ENCODE peak calls at places on chromosomes 6 and 20, in six cellular contexts. One of them, this sample, is unnamed.

GRCh38 chr20:50911030-50911429 is 20.2 kb downstream of the ADNP start:
- DNase-seq in upper lobe of left lung: no peak
- DNase-seq in spleen: no peak
- DNase-seq in GM12878: no peak
- DNase-seq in HCT116: no peak
- DNase-seq in K562: no peak
- DNase-seq in this sample: no peak

GRCh38 chr6:159842035-159842434 is 42.0 kb downstream of the PNLDC1 start:
- DNase-seq in spleen: no peak
- DNase-seq in HCT116: peak
- DNase-seq in upper lobe of left lung: no peak
- DNase-seq in K562: peak
- DNase-seq in GM12878: no peak
- DNase-seq in this sample: no peak

GRCh38 chr6:169457762-169458161 is 204.1 kb upstream of the THBS2 start:
- DNase-seq in K562: no peak
- DNase-seq in upper lobe of left lung: no peak
- DNase-seq in HCT116: no peak
- DNase-seq in spleen: no peak
- DNase-seq in GM12878: no peak
- DNase-seq in this sample: no peak

GRCh38 chr6:142764306-142764705 is 180.7 kb downstream of the HIVEP2 start:
- DNase-seq in GM12878: no peak
- DNase-seq in K562: no peak
- DNase-seq in upper lobe of left lung: no peak
- DNase-seq in spleen: no peak
- DNase-seq in HCT116: no peak
- DNase-seq in this sample: no peak

GRCh38 chr6:137728386-137729349 is 138.4 kb upstream of the TNFAIP3 start:
- DNase-seq in upper lobe of left lung: peak
- DNase-seq in GM12878: no peak
- DNase-seq in spleen: no peak
- DNase-seq in HCT116: no peak
- DNase-seq in K562: no peak
- DNase-seq in this sample: no peak

GRCh38 chr6:142377112-142377848 is 75.5 kb downstream of the ADGRG6 start:
- DNase-seq in spleen: no peak
- DNase-seq in K562: no peak
- DNase-seq in HCT116: peak
- DNase-seq in upper lobe of left lung: no peak
- DNase-seq in GM12878: no peak
- DNase-seq in this sample: no peak

GRCh38 chr6:20402181-20403079 is 751 bp downstream of the E2F3 start:
- DNase-seq in K562: peak
- DNase-seq in HCT116: peak
- DNase-seq in upper lobe of left lung: peak
- DNase-seq in GM12878: no peak
- DNase-seq in spleen: peak
- DNase-seq in this sample: no peak

GRCh38 chr20:51797357-51798025 is 4.8 kb downstream of the SALL4 start:
- DNase-seq in K562: no peak
- DNase-seq in GM12878: no peak
- DNase-seq in spleen: no peak
- DNase-seq in upper lobe of left lung: no peak
- DNase-seq in HCT116: no peak
- DNase-seq in this sample: no peak

GRCh38 chr20:1945660-1946059 is 48.2 kb downstream of the PDYN start:
- DNase-seq in K562: no peak
- DNase-seq in spleen: no peak
- DNase-seq in GM12878: no peak
- DNase-seq in HCT116: no peak
- DNase-seq in upper lobe of left lung: no peak
- DNase-seq in this sample: no peak

GRCh38 chr6:39347906-39348585 is 25.5 kb upstream of the KCNK16 start:
- DNase-seq in HCT116: peak
- DNase-seq in K562: peak
- DNase-seq in spleen: peak
- DNase-seq in GM12878: no peak
- DNase-seq in upper lobe of left lung: peak
- DNase-seq in this sample: peak

GRCh38 chr6:169789944-169790927 is 38.8 kb downstream of the ERMARD start:
- DNase-seq in GM12878: no peak
- DNase-seq in K562: peak
- DNase-seq in HCT116: peak
- DNase-seq in upper lobe of left lung: peak
- DNase-seq in spleen: peak
- DNase-seq in this sample: peak

GRCh38 chr6:38508894-38509293 is 130.8 kb downstream of the BTBD9 start:
- DNase-seq in K562: no peak
- DNase-seq in spleen: no peak
- DNase-seq in GM12878: no peak
- DNase-seq in HCT116: no peak
- DNase-seq in upper lobe of left lung: no peak
- DNase-seq in this sample: no peak

GRCh38 chr20:22430746-22431168 is 153.6 kb downstream of the FOXA2 start:
- DNase-seq in upper lobe of left lung: no peak
- DNase-seq in K562: no peak
- DNase-seq in GM12878: no peak
- DNase-seq in HCT116: no peak
- DNase-seq in spleen: no peak
- DNase-seq in this sample: no peak

GRCh38 chr20:32681175-32682084 is 7.7 kb upstream of the C20orf203 start:
- DNase-seq in HCT116: no peak
- DNase-seq in upper lobe of left lung: no peak
- DNase-seq in spleen: no peak
- DNase-seq in GM12878: no peak
- DNase-seq in K562: peak
- DNase-seq in this sample: no peak

GRCh38 chr6:138824482-138825134 is 28.7 kb downstream of the ECT2L start:
- DNase-seq in upper lobe of left lung: no peak
- DNase-seq in HCT116: no peak
- DNase-seq in spleen: no peak
- DNase-seq in K562: no peak
- DNase-seq in GM12878: no peak
- DNase-seq in this sample: no peak

GRCh38 chr20:15768370-15768741 is 804.9 kb downstream of the KIF16B start:
- DNase-seq in spleen: no peak
- DNase-seq in K562: no peak
- DNase-seq in upper lobe of left lung: no peak
- DNase-seq in GM12878: no peak
- DNase-seq in HCT116: no peak
- DNase-seq in this sample: no peak

GRCh38 chr6:75268988-75269354 is 15.6 kb downstream of the TMEM30A start:
- DNase-seq in upper lobe of left lung: no peak
- DNase-seq in spleen: no peak
- DNase-seq in GM12878: no peak
- DNase-seq in HCT116: no peak
- DNase-seq in K562: no peak
- DNase-seq in this sample: no peak

GRCh38 chr20:60057866-60058807 is 99.9 kb downstream of the CDH26 start:
- DNase-seq in HCT116: no peak
- DNase-seq in upper lobe of left lung: peak
- DNase-seq in GM12878: no peak
- DNase-seq in K562: no peak
- DNase-seq in spleen: peak
- DNase-seq in this sample: no peak

GRCh38 chr6:14883921-14884320 is 361.9 kb upstream of the JARID2 start:
- DNase-seq in upper lobe of left lung: no peak
- DNase-seq in HCT116: no peak
- DNase-seq in spleen: no peak
- DNase-seq in K562: no peak
- DNase-seq in GM12878: no peak
- DNase-seq in this sample: no peak

DNA sequence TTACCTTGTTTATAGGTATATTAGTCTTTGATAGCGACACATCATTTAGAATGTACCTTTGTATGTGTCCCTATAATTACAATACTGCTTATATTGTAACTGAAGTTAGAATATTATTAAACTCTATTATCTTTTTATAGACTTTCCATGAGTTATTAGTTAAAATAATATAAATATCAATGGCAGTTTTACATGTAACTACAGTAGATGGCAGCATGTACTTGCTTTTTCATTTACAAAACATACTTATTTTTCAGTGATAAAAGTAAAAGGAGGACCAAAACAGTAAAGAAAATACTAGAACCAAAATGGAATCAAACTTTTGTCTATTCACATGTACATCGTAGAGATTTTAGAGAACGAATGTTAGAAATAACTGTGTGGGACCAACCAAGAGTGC is 364.3 kb downstream of the RIMS1 start:
- DNase-seq in spleen: no peak
- DNase-seq in upper lobe of left lung: no peak
- DNase-seq in HCT116: no peak
- DNase-seq in GM12878: no peak
- DNase-seq in K562: no peak
- DNase-seq in this sample: no peak
- TF ChIP-seq POLR2AphosphoS5 in spleen: no peak
- TF ChIP-seq POLR2AphosphoS5 in upper lobe of left lung: no peak
- TF ChIP-seq POLR2AphosphoS5 in HCT116: no peak
- TF ChIP-seq POLR2AphosphoS5 in GM12878: no peak
- TF ChIP-seq POLR2AphosphoS5 in K562: no peak
- TF ChIP-seq POLR2AphosphoS5 in this sample: no peak

DNA sequence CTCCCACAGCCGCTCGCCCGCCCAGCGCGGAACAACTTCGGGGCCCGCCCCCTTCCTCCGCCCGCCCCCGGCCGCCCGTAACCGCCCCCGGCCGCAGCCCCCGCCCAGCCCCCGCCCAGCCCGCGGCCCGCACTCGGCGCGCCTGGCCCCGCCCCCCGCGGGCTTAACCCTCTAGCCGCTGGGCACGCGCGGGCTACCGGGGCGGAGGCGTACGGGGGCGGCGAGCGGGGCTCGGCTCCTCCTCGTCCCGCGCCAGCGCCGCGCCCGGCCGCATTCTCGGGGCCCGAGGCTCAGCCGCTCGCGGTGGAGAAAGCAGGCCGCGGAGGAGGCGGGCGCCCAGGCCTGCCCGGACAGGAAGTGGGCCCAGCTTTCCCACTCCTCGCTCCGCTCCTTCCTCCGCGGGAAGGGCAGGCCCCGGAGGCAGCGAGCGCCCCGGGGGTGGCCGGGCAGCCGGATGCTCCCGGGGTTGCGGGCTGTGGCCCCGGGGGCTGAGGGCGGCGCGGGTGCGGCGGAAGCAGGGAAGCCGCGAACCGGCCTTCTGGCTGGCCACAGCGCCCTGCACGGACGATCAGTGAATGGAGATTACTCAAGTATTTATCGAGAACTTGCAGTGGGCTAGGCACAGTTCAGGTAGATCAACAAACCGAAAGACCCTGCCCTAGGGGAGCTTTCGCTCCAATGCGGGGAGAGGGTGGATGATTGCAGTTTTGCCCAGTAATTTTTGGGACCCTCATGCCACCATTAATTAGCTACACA is at the start of gene TRAM2:
- DNase-seq in upper lobe of left lung: peak
- DNase-seq in GM12878: no peak
- DNase-seq in HCT116: peak
- DNase-seq in K562: peak
- DNase-seq in spleen: peak
- DNase-seq in this sample: peak
- TF ChIP-seq POLR2A in upper lobe of left lung: no peak
- TF ChIP-seq POLR2A in GM12878: peak
- TF ChIP-seq POLR2A in HCT116: peak
- TF ChIP-seq POLR2A in K562: peak
- TF ChIP-seq POLR2A in spleen: peak
- TF ChIP-seq POLR2A in this sample: no peak

GRCh38 chr6:167237438-167237837 is 53.7 kb upstream of the UNC93A start:
- DNase-seq in HCT116: no peak
- DNase-seq in GM12878: no peak
- DNase-seq in K562: no peak
- DNase-seq in upper lobe of left lung: no peak
- DNase-seq in spleen: no peak
- DNase-seq in this sample: no peak

GRCh38 chr6:167236239-167236571 is 54.9 kb upstream of the UNC93A start:
- DNase-seq in upper lobe of left lung: no peak
- DNase-seq in HCT116: no peak
- DNase-seq in GM12878: no peak
- DNase-seq in spleen: no peak
- DNase-seq in K562: no peak
- DNase-seq in this sample: no peak

GRCh38 chr6:167233490-167233889 is 57.6 kb upstream of the UNC93A start:
- DNase-seq in K562: no peak
- DNase-seq in spleen: no peak
- DNase-seq in HCT116: no peak
- DNase-seq in upper lobe of left lung: no peak
- DNase-seq in GM12878: no peak
- DNase-seq in this sample: no peak

GRCh38 chr6:167235421-167236238 is 55.5 kb upstream of the UNC93A start:
- DNase-seq in K562: no peak
- DNase-seq in spleen: no peak
- DNase-seq in GM12878: no peak
- DNase-seq in HCT116: no peak
- DNase-seq in upper lobe of left lung: no peak
- DNase-seq in this sample: no peak

GRCh38 chr6:167235005-167235404 is 56.1 kb upstream of the UNC93A start:
- DNase-seq in HCT116: no peak
- DNase-seq in K562: no peak
- DNase-seq in upper lobe of left lung: no peak
- DNase-seq in GM12878: no peak
- DNase-seq in spleen: no peak
- DNase-seq in this sample: no peak
- TF ChIP-seq POLR2AphosphoS5 in HCT116: no peak
- TF ChIP-seq POLR2AphosphoS5 in K562: no peak
- TF ChIP-seq POLR2AphosphoS5 in upper lobe of left lung: no peak
- TF ChIP-seq POLR2AphosphoS5 in GM12878: no peak
- TF ChIP-seq POLR2AphosphoS5 in spleen: no peak
- TF ChIP-seq POLR2AphosphoS5 in this sample: no peak

GRCh38 chr6:47141166-47141565 is 99.0 kb upstream of the ADGRF1 start:
- DNase-seq in K562: no peak
- DNase-seq in upper lobe of left lung: no peak
- DNase-seq in spleen: no peak
- DNase-seq in GM12878: no peak
- DNase-seq in HCT116: no peak
- DNase-seq in this sample: no peak

GRCh38 chr6:47135772-47136171 is 93.6 kb upstream of the ADGRF1 start:
- DNase-seq in K562: peak
- DNase-seq in HCT116: peak
- DNase-seq in spleen: no peak
- DNase-seq in upper lobe of left lung: no peak
- DNase-seq in GM12878: no peak
- DNase-seq in this sample: no peak

GRCh38 chr6:47137073-47137472 is 94.9 kb upstream of the ADGRF1 start:
- DNase-seq in K562: no peak
- DNase-seq in spleen: no peak
- DNase-seq in upper lobe of left lung: no peak
- DNase-seq in HCT116: no peak
- DNase-seq in GM12878: no peak
- DNase-seq in this sample: no peak

GRCh38 chr6:47134476-47135189 is 92.5 kb upstream of the ADGRF1 start:
- DNase-seq in spleen: no peak
- DNase-seq in K562: peak
- DNase-seq in upper lobe of left lung: no peak
- DNase-seq in HCT116: peak
- DNase-seq in GM12878: no peak
- DNase-seq in this sample: no peak

DNA sequence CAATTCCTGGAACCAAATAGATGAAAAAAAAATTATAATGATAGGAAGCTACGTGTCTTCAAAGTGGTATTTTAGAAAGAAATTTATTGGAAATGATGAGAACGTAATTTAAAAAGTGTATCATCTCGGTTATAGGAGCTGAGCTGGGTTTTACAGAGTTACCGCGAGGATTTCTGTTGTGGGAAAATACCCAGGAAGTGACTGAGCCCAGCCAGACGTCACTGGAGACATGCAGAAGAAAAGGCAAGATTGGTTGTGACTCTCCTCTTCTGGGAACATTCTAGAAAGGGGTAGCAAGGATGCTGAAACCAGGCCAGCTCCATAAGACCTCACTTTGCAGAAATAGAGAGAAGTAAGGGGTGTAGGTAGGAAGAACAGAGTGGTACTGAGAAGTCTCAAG is 95.9 kb upstream of the ADGRF1 start:
- DNase-seq in GM12878: no peak
- DNase-seq in upper lobe of left lung: no peak
- DNase-seq in K562: no peak
- DNase-seq in HCT116: no peak
- DNase-seq in spleen: no peak
- DNase-seq in this sample: no peak
- TF ChIP-seq POLR2A in GM12878: no peak
- TF ChIP-seq POLR2A in upper lobe of left lung: no peak
- TF ChIP-seq POLR2A in K562: no peak
- TF ChIP-seq POLR2A in HCT116: no peak
- TF ChIP-seq POLR2A in spleen: no peak
- TF ChIP-seq POLR2A in this sample: no peak